ENCODE peak calls at places on chromosome 5, in nine cellular contexts. X is cardiac fibroblast; V is immature natural killer cell; A is stimulated activated CD8-positive, alpha-beta memory T cell treated with anti-CD3 and anti-CD28 coated beads, Interleukin-7, amount 100 ng/mL, for 1 hour; L is stimulated activated CD4-positive, alpha-beta T cell treated with anti-CD3 and anti-CD28 coated beads, Interleukin-2, amount 100 ng/mL, for 48 hours; Y is EL; I is iPS-NIHi11; T is cardiac muscle cell; Z is activated gamma-delta T cell treated with anti-CD3 and anti-CD28 coated beads, Interleukin-2, amount 50 U/mL, for 16 hours. G is an unnamed sample.

GRCh38 chr5:150753463-150753862 is 5.4 kb downstream of the DCTN4 start:
- DNase-seq in X (no peak), V (no peak), A (no peak), L (no peak), Y (no peak), I (no peak), T (no peak), Z (no peak), G (no peak)

GRCh38 chr5:76622973-76623596 is at the start of gene F2RL2:
- DNase-seq in X (peak; percentile 76), V (no peak), A (no peak), L (no peak), Y (peak; percentile 90), I (peak; percentile 40), T (peak; percentile 25), Z (no peak), G (no peak)

GRCh38 chr5:52859619-52860018 is 71.9 kb downstream of the ITGA1 start:
- DNase-seq in X (peak; percentile 70), V (no peak), A (no peak), L (no peak), Y (peak; percentile 85), I (no peak), T (no peak), Z (no peak), G (no peak)

GRCh38 chr5:108634251-108634950 is 113.3 kb upstream of the FER start:
- DNase-seq in X (peak; percentile 49), V (no peak), A (no peak), L (no peak), Y (no peak), I (no peak), T (no peak), Z (no peak), G (no peak)

GRCh38 chr5:126462239-126463014 is 39.2 kb downstream of the GRAMD2B start:
- DNase-seq in X (peak; percentile 64), V (no peak), A (no peak), L (no peak), Y (no peak), I (no peak), T (peak; percentile 44), Z (no peak), G (no peak)

GRCh38 chr5:39835371-39835770 is 410.6 kb upstream of the DAB2 start:
- DNase-seq in X (no peak), V (no peak), A (no peak), L (no peak), Y (no peak), I (no peak), T (no peak), Z (no peak), G (no peak)

GRCh38 chr5:460413-460700 is 17.4 kb downstream of the EXOC3 start:
- DNase-seq in X (no peak), V (no peak), A (no peak), L (no peak), Y (no peak), I (no peak), T (no peak), Z (no peak), G (no peak)

GRCh38 chr5:124655211-124655880 is 91.1 kb downstream of the ZNF608 start:
- DNase-seq in X (peak; percentile 52), V (no peak), A (no peak), L (no peak), Y (peak; percentile 29), I (no peak), T (no peak), Z (no peak), G (no peak)

GRCh38 chr5:79261907-79262306 is 26.0 kb downstream of the JMY start:
- DNase-seq in X (no peak), V (no peak), A (no peak), L (no peak), Y (no peak), I (peak; percentile 13), T (no peak), Z (no peak), G (no peak)